ENCODE peak calls at places on chromosomes 16 and 17, in seven cellular contexts. T is Peyer's patch; P is CD8-positive, alpha-beta memory T cell; N is body of pancreas; C is fibroblast of lung; O is breast epithelium; D is colonic mucosa. X is an unnamed sample. For H3K9me3, the result is how much of the 10 kb centered on the place peaks cover.

GRCh38 chr16:1188781-1189189 is 35.9 kb downstream of the CACNA1H start:
- DNase-seq in P (peak), O (peak), T (peak), C (peak), D (peak), N (peak), X (peak)

GRCh38 chr17:27049104-27049784 is 244.7 kb upstream of the WSB1 start:
- DNase-seq in O (no peak), C (no peak), D (no peak), N (no peak), P (no peak), T (no peak), X (no peak)

GRCh38 chr16:2009791-2010510 is at the start of gene ZNF598:
- DNase-seq in T (peak), P (peak), N (peak), D (peak), O (peak), C (peak), X (peak)

GRCh38 chr16:3950343-3951193 is 70.1 kb upstream of the CREBBP start:
- DNase-seq in C (peak), P (no peak), N (peak), D (peak), T (peak), O (peak), X (no peak)

GRCh38 chr17:63645775-63646491 is 23.7 kb downstream of the MAP3K3 start:
- DNase-seq in C (no peak), O (no peak), N (no peak), P (no peak), D (no peak), T (no peak), X (no peak)

GRCh38 chr17:48925991-48926342 is 17.8 kb downstream of the UBE2Z start:
- DNase-seq in N (peak), D (no peak), T (no peak), P (no peak), C (no peak), O (no peak), X (no peak)

GRCh38 chr16:50144211-50144610 is 8.9 kb upstream of the TENT4B start:
- DNase-seq in C (no peak), O (no peak), D (no peak), N (no peak), P (no peak), T (no peak), X (no peak)

GRCh38 chr16:22633794-22634193 is 123.1 kb downstream of the NPIPB5 start:
- DNase-seq in C (no peak), T (no peak), D (no peak), P (no peak), O (no peak), N (no peak), X (no peak)

GRCh38 chr17:73027130-73027741 is 65.3 kb downstream of the SLC39A11 start:
- DNase-seq in C (peak), O (no peak), N (no peak), P (no peak), T (no peak), D (no peak), X (no peak)

GRCh38 chr16:81896902-81897301 is 114.4 kb downstream of the SDR42E1 start:
- DNase-seq in T (no peak), C (peak), N (no peak), D (no peak), P (no peak), O (no peak), X (no peak)

GRCh38 chr17:4807534-4808377 is 804 bp downstream of the PLD2 start:
- DNase-seq in P (no peak), D (no peak), T (peak), C (no peak), N (no peak), O (no peak), X (no peak)

GRCh38 chr17:66357037-66357436 is 54.6 kb downstream of the PRKCA start:
- DNase-seq in D (no peak), N (no peak), P (no peak), O (no peak), T (no peak), C (peak), X (no peak)

GRCh38 chr16:79272141-79272577 is 328.4 kb downstream of the MAF start:
- DNase-seq in C (no peak), D (no peak), N (no peak), O (no peak), T (peak), P (peak), X (peak)

GRCh38 chr16:48959204-48959603 is 322.4 kb downstream of the CBLN1 start:
- DNase-seq in T (no peak), C (no peak), P (no peak), O (no peak), D (no peak), N (no peak), X (no peak)

GRCh38 chr16:23690771-23691482 is 12.2 kb downstream of the PLK1 start:
- DNase-seq in C (no peak), N (no peak), T (no peak), P (no peak), O (no peak), D (no peak), X (no peak)

GRCh38 chr17:72560303-72561247 is 439.8 kb downstream of the SOX9 start:
- DNase-seq in P (peak), O (no peak), T (peak), C (peak), D (peak), N (peak), X (no peak)

GRCh38 chr16:6035161-6035560 is 937.6 kb upstream of the EEF2KMT start:
- DNase-seq in C (no peak), T (no peak), O (no peak), N (no peak), P (no peak), D (no peak), X (no peak)

GRCh38 chr17:75983501-75984181 is 4.6 kb downstream of the TEN1 start:
- DNase-seq in D (no peak), T (peak), N (peak), C (no peak), P (no peak), O (no peak), X (no peak)

GRCh38 chr16:901715-902601 is 68.8 kb downstream of the LMF1 start:
- DNase-seq in N (no peak), O (no peak), P (no peak), C (no peak), D (no peak), T (no peak), X (no peak)

GRCh38 chr16:57999366-57999970 is 1.0 kb downstream of the ZNF319 start:
- DNase-seq in O (no peak), N (no peak), C (peak), P (peak), D (no peak), T (no peak), X (no peak)

GRCh38 chr17:68514809-68515208 is 2.6 kb downstream of the PRKAR1A start:
- DNase-seq in C (peak), D (no peak), T (no peak), P (no peak), O (no peak), N (no peak), X (no peak)

GRCh38 chr16:55297062-55297909 is 26.7 kb upstream of the IRX6 start:
- DNase-seq in N (no peak), P (no peak), C (no peak), O (no peak), T (no peak), D (no peak), X (no peak)

GRCh38 chr17:51258756-51259573 is 884 bp downstream of the MBTD1 start:
- DNase-seq in O (no peak), T (no peak), N (peak), P (no peak), C (no peak), D (peak), X (no peak)

GRCh38 chr17:58345500-58345899 is 6.5 kb downstream of the SUPT4H1 start:
- DNase-seq in D (no peak), N (no peak), O (no peak), P (no peak), T (no peak), C (no peak), X (no peak)

GRCh38 chr17:31586946-31587345 is 195.5 kb downstream of the RAB11FIP4 start:
- DNase-seq in O (no peak), D (no peak), P (no peak), T (no peak), C (peak), N (no peak), X (no peak)

GRCh38 chr17:50920041-50920410 is 53.9 kb upstream of the TOB1 start:
- DNase-seq in P (no peak), T (no peak), D (no peak), O (no peak), C (no peak), N (no peak), X (no peak)

GRCh38 chr17:14295676-14296075 is 5.2 kb upstream of the HS3ST3B1 start:
- DNase-seq in O (no peak), N (no peak), D (no peak), P (no peak), C (no peak), T (no peak), X (no peak)

GRCh38 chr17:62792122-62792800 is 15.9 kb downstream of the MARCHF10 start:
- DNase-seq in T (no peak), N (peak), O (no peak), C (peak), D (no peak), P (no peak), X (no peak)

GRCh38 chr16:50984688-50985087 is 166.4 kb downstream of the SALL1 start:
- DNase-seq in O (no peak), D (no peak), N (no peak), P (no peak), T (no peak), C (no peak), X (no peak)

GRCh38 chr16:66515543-66516171 is 34.3 kb downstream of the TK2 start:
- DNase-seq in D (no peak), T (peak), N (no peak), P (no peak), C (peak), O (no peak), X (no peak)

GRCh38 chr17:27577124-27577761 is 53.7 kb upstream of the LGALS9 start:
- DNase-seq in T (no peak), C (peak), O (no peak), N (peak), D (no peak), P (no peak), X (no peak)

GRCh38 chr17:42200702-42201101 is 6.4 kb upstream of the GHDC start:
- DNase-seq in N (peak), T (no peak), O (no peak), P (no peak), D (peak), C (peak), X (no peak)

GRCh38 chr16:1101133-1101532 is 5.1 kb upstream of the C1QTNF8 start:
- DNase-seq in T (no peak), N (no peak), P (no peak), O (no peak), C (no peak), D (no peak), X (no peak)

GRCh38 chr16:82192665-82193064 is 22.6 kb upstream of the MPHOSPH6 start:
- DNase-seq in N (no peak), C (peak), T (no peak), O (no peak), P (no peak), D (no peak), X (no peak)

GRCh38 chr17:4786111-4786491 is at the start of gene VMO1:
- DNase-seq in N (no peak), P (no peak), O (no peak), T (no peak), D (no peak), C (peak), X (no peak)

GRCh38 chr16:22400899-22401298 is 26.5 kb upstream of the CDR2 start:
- DNase-seq in D (no peak), P (no peak), T (no peak), C (no peak), O (no peak), N (no peak), X (no peak)

GRCh38 chr17:44608732-44609435 is 47.4 kb upstream of the MEIOC start:
- DNase-seq in P (no peak), T (no peak), N (no peak), D (no peak), O (no peak), C (no peak), X (no peak)

DNA sequence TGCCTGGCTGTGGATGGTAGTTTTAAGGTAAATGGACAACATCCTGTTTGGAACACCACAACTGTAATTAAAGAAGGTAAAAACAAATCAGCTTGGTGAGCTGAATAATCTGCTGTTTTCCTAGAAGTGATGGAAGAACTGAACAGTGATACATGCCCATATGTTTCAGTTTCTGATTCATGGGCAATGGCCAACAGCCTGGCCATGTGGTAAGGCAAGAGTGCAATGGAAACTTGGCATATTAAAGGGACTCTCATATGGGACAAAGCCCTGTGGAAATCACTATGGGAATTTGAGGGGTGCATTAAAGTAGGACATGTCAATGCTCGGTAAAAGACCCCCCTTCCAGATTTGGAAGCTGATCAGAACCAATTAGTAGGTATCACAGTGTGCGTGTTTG is 37.8 kb downstream of the IKZF3 start:
- DNase-seq in T (no peak), P (no peak), N (no peak), D (no peak), O (no peak), C (no peak), X (no peak)
- H3K9me3 ChIP-seq in T (under half), P (under half), N (under half), D (under half), O (under half), C (under half), X (under half)

DNA sequence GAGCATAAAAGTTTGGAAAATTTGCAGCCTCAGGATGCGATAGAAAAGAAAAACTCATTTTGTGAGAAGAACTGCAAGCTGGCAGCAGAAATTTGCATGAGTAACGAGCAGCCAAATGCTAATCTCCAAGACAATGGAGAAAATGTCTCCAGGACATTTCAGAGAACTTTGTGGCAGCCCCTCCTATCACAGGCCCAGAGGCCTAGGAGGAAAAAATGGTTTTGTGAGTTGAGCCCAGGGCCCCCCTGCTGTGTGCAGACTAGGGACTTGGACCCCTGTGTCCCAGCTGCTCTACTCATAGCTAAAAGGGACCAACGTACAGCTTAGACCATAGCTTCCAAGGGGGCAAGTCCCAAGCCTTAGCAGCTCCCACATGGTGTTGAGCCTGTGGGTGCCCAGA is 34.3 kb downstream of the APPBP2 start:
- DNase-seq in T (no peak), O (no peak), C (no peak), P (no peak), N (no peak), D (no peak), X (no peak)
- H3K9me3 ChIP-seq in T (under half), O (under half), C (under half), P (under half), N (under half), D (under half), X (under half)

GRCh38 chr17:71011389-71011788 is 842.1 kb downstream of the KCNJ2 start:
- DNase-seq in N (no peak), D (no peak), T (no peak), P (no peak), C (no peak), O (no peak), X (no peak)
- H3K9me3 ChIP-seq in N (under half), D (under half), T (under half), P (under half), C (under half), O (under half), X (under half)

DNA sequence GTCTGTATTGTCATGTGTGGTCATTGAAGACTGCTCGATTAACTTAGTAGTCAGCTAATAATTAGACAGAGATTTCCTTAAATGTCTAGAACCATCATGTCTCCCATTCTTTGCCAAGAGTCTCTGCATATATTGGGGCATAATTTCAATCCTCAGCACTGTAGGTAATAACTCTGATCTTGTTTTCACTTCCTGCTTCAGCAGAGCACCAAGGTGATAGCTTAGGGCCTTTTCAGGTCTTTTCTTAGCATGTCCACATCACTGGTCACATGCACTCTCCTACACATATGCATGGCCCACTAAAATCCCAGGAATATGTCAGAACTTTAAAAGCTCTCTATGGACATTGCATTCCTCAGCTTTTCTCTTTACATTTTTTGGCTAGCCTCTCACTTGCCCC is 110.3 kb upstream of the NACA2 start:
- DNase-seq in N (no peak), O (no peak), D (no peak), T (no peak), C (no peak), P (no peak), X (no peak)
- H3K9me3 ChIP-seq in N (under half), O (under half), D (under half), T (under half), C (under half), P (under half), X (under half)

GRCh38 chr17:52389632-52390031 is 231.1 kb upstream of the CA10 start:
- DNase-seq in N (no peak), D (no peak), C (no peak), T (no peak), P (no peak), O (no peak), X (no peak)

GRCh38 chr17:52384695-52385094 is 226.2 kb upstream of the CA10 start:
- DNase-seq in P (no peak), C (no peak), O (no peak), T (no peak), D (no peak), N (no peak), X (no peak)

GRCh38 chr17:52390422-52390821 is 231.9 kb upstream of the CA10 start:
- DNase-seq in C (no peak), P (no peak), T (no peak), D (no peak), N (no peak), O (no peak), X (no peak)

GRCh38 chr17:52383493-52384100 is 225.1 kb upstream of the CA10 start:
- DNase-seq in P (no peak), C (peak), N (peak), D (peak), T (peak), O (peak), X (no peak)

GRCh38 chr17:52388941-52389340 is 230.4 kb upstream of the CA10 start:
- DNase-seq in C (no peak), N (no peak), D (peak), O (no peak), T (no peak), P (no peak), X (no peak)
- H3K9me3 ChIP-seq in C (under half), N (under half), D (under half), O (under half), T (under half), P (under half), X (under half)

GRCh38 chr17:70070297-70071027 is 4.6 kb upstream of the KCNJ16 start:
- DNase-seq in C (peak), N (no peak), T (no peak), O (no peak), P (no peak), D (no peak), X (no peak)
- H3K9me3 ChIP-seq in C (under half), N (under half), T (under half), O (under half), P (under half), D (under half), X (under half)

GRCh38 chr17:81417879-81418709 is 22.8 kb downstream of the BAHCC1 start:
- DNase-seq in O (no peak), C (no peak), P (no peak), T (no peak), D (no peak), N (peak), X (no peak)
- H3K9me3 ChIP-seq in O (under half), C (under half), P (under half), T (under half), D (under half), N (under half), X (under half)

DNA sequence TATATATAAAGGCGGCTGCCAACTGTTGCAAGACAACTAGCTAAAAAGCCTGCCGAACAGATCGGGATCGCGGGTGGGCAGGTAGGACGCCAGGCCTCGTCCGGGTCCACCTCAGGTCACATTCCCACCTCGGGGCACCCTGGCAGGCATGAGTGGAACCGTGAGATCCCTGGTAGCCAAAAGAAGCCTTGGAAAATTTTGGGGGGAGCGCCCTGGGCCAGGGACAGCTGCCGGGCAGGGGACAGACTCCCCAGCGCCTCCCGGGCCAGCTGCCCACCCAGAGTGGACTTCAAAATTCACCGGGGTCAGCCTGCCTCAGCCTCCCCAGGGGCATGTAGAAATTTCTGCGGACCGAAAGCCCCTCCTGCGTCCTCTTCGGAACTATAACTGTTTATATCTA is 760.9 kb downstream of the KCNJ18 start:
- DNase-seq in T (no peak), N (no peak), P (no peak), O (no peak), D (no peak), C (no peak), X (no peak)
- H3K9me3 ChIP-seq in T (under half), N (under half), P (under half), O (under half), D (under half), C (under half), X (under half)